ENCODE peak calls at places on chromosomes 7 and 10, in ten cellular contexts. W, V, H, U, B, X, P, I, E and D are unnamed samples.

GRCh38 chr10:132353456-132354355 is 21.7 kb downstream of the LRRC27 start:
- DNase-seq in U (no peak), W (no peak), B (no peak), P (no peak), H (no peak), E (no peak), X (no peak), I (no peak), V (no peak), D (no peak)

GRCh38 chr10:34866848-34867247 is 51.8 kb upstream of the PARD3 start:
- DNase-seq in H (no peak), E (no peak), P (no peak), X (no peak), V (peak; percentile 14), I (no peak), B (no peak), U (no peak), W (no peak), D (no peak)

GRCh38 chr7:37056256-37056655 is 332.0 kb upstream of the AOAH start:
- DNase-seq in X (no peak), E (no peak), U (no peak), V (no peak), P (no peak), I (no peak), B (no peak), H (no peak), W (no peak), D (no peak)

GRCh38 chr10:22681783-22682183 is 32.6 kb downstream of the PIP4K2A start:
- DNase-seq in H (peak; percentile 82), V (peak; percentile 54), X (no peak), E (peak; percentile 52), U (no peak), I (no peak), W (peak; percentile 80), B (peak; percentile 85), P (peak; percentile 77), D (peak; percentile 54)

GRCh38 chr10:14578060-14578952 is 196.4 kb downstream of the FAM107B start:
- DNase-seq in W (peak; percentile 47), X (no peak), E (no peak), P (no peak), B (peak; percentile 69), U (no peak), H (peak; percentile 30), I (no peak), V (no peak), D (peak; percentile 51)

GRCh38 chr10:86289577-86289868 is 77.1 kb downstream of the GRID1 start:
- DNase-seq in E (no peak), H (no peak), P (no peak), V (no peak), W (no peak), U (no peak), I (no peak), B (no peak), X (no peak), D (no peak)

GRCh38 chr10:23437987-23438546 is 808 bp upstream of the OTUD1 start:
- DNase-seq in I (no peak), X (no peak), U (no peak), H (no peak), B (no peak), E (no peak), V (no peak), W (no peak), P (no peak), D (no peak)

GRCh38 chr10:61835069-61835908 is 66.2 kb upstream of the ARID5B start:
- DNase-seq in V (peak; percentile 25), P (peak; percentile 54), W (peak; percentile 85), U (no peak), E (peak; percentile 68), X (no peak), I (no peak), B (peak; percentile 71), H (peak; percentile 38), D (peak; percentile 80)

GRCh38 chr7:101128040-101128834 is 1.3 kb downstream of the SERPINE1 start:
- DNase-seq in E (no peak), B (no peak), V (no peak), P (peak; percentile 40), X (no peak), H (no peak), U (no peak), I (no peak), W (no peak), D (no peak)